ENCODE peak calls at places on chromosomes 12 and 14, in eight cellular contexts. H is HCT116, X is gastrocnemius medialis, Q is heart left ventricle, V is transverse colon, Y is endothelial cell of umbilical vein, N is testis, J is NB4. A is an unnamed sample.

GRCh38 chr12:38175538-38175937 is 141.0 kb upstream of the ALG10B start:
- DNase-seq in Q (no peak), Y (no peak), J (no peak), V (no peak), N (no peak), X (no peak), H (no peak), A (no peak)

GRCh38 chr12:114696443-114697245 is 12.7 kb upstream of the TBX3 start:
- DNase-seq in Y (no peak), H (no peak), X (no peak), Q (no peak), N (no peak), V (no peak), J (no peak), A (no peak)

GRCh38 chr12:110508071-110508586 is 6.0 kb downstream of the RAD9B start:
- DNase-seq in J (no peak), H (no peak), Y (no peak), X (no peak), Q (no peak), N (no peak), V (no peak), A (no peak)

GRCh38 chr14:32545109-32545857 is 216.2 kb downstream of the AKAP6 start:
- DNase-seq in Q (no peak), V (no peak), H (no peak), X (no peak), N (no peak), J (no peak), Y (no peak), A (no peak)

GRCh38 chr14:89708982-89709381 is 245.5 kb downstream of the EFCAB11 start:
- DNase-seq in H (no peak), N (no peak), V (no peak), J (no peak), Y (no peak), X (no peak), Q (no peak), A (no peak)

GRCh38 chr14:63713765-63714164 is 14.1 kb downstream of the SGPP1 start:
- DNase-seq in J (no peak), V (no peak), Y (peak), Q (no peak), X (no peak), N (no peak), H (peak), A (no peak)

GRCh38 chr14:75158843-75159614 is 17.4 kb downstream of the TMED10 start:
- DNase-seq in J (no peak), X (no peak), Y (no peak), Q (no peak), N (no peak), H (no peak), V (no peak), A (no peak)

GRCh38 chr14:67583711-67584644 is 16.1 kb downstream of the PIGH start:
- DNase-seq in Y (peak), Q (no peak), X (no peak), V (peak), H (peak), N (peak), J (peak), A (no peak)

GRCh38 chr14:68856572-68856971 is 63.7 kb upstream of the ZFP36L1 start:
- DNase-seq in J (no peak), N (no peak), Q (no peak), H (no peak), Y (no peak), V (no peak), X (no peak), A (no peak)

GRCh38 chr14:61528591-61529021 is 166.7 kb upstream of the HIF1A start:
- DNase-seq in V (no peak), N (no peak), J (no peak), H (no peak), Y (no peak), Q (no peak), X (no peak), A (no peak)

GRCh38 chr14:54206477-54206876 is 190.3 kb upstream of the CDKN3 start:
- DNase-seq in N (no peak), Y (peak), V (no peak), J (no peak), X (no peak), H (no peak), Q (no peak), A (no peak)

GRCh38 chr12:57724003-57724935 is 14.3 kb downstream of the AGAP2 start:
- DNase-seq in X (no peak), N (no peak), H (no peak), Y (no peak), Q (no peak), J (no peak), V (no peak), A (no peak)

GRCh38 chr14:100230361-100230760 is 8.6 kb upstream of the YY1 start:
- DNase-seq in Y (no peak), N (no peak), Q (no peak), X (no peak), H (no peak), V (no peak), J (no peak), A (no peak)

GRCh38 chr12:6341439-6342139 is at the start of gene TNFRSF1A:
- DNase-seq in H (no peak), X (peak), N (peak), V (peak), J (peak), Y (peak), Q (peak), A (peak)

GRCh38 chr12:126064028-126064427 is 998.8 kb downstream of the AACS start:
- DNase-seq in N (no peak), X (no peak), H (no peak), V (no peak), J (no peak), Q (no peak), Y (no peak), A (no peak)

GRCh38 chr12:10252201-10252600 is 39.5 kb downstream of the GABARAPL1 start:
- DNase-seq in H (no peak), J (no peak), X (no peak), Y (no peak), V (no peak), Q (no peak), N (no peak), A (no peak)
- H3K4me3 ChIP-seq in H (no peak), J (no peak), X (no peak), Y (no peak), V (no peak), Q (no peak), N (no peak), A (no peak)

DNA sequence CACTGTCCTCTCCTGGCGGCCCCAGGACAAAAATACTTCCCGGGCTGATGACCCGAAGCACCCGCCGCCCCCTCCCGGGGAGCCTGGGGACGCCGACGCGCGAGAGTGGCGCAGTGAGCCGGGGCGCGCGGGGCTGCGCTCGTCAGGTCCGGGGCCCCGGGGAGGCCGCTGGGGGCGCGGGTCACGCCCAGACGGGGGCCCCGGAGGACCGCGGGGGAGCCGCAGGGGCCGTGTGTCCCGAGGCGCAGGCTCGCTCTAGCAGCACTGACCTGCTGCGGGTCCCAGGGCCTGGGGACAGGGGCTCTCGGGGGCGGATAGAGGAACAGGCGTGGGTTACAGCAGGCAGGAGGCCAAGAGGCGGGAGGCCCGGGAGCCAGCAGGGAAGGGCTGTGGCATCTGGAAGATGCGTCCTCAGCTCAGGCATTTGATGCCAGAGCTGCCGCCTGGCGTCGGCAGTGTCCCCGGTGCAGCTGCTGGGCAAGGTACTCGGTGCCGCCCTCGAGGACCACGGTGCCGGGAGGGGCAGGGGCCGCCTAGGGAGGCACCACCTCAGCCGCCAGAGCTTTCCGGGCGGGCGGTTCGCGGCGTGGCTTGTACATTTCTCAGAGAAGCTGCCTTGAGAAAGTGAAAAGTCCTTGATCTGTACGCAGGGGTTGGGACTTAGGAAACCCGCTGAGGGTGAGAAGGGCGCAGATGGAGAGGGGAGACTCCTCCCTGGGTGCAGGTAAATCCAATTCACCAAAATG is 1.2 kb downstream of the WNT5B start:
- DNase-seq in X (no peak), Y (no peak), Q (peak), N (peak), V (peak), J (peak), H (no peak), A (no peak)
- TF ChIP-seq CTCF in X (no peak), Y (no peak), Q (no peak), N (no peak), V (peak), J (no peak), H (peak), A (no peak)

GRCh38 chr12:56636675-56637540 is 6.8 kb upstream of the BAZ2A start:
- DNase-seq in J (peak), X (peak), Y (peak), V (peak), H (peak), N (peak), Q (peak), A (peak)
- TF ChIP-seq POLR2A in J (no peak), X (peak), Y (peak), V (peak), H (no peak), N (peak), Q (peak), A (peak)

DNA sequence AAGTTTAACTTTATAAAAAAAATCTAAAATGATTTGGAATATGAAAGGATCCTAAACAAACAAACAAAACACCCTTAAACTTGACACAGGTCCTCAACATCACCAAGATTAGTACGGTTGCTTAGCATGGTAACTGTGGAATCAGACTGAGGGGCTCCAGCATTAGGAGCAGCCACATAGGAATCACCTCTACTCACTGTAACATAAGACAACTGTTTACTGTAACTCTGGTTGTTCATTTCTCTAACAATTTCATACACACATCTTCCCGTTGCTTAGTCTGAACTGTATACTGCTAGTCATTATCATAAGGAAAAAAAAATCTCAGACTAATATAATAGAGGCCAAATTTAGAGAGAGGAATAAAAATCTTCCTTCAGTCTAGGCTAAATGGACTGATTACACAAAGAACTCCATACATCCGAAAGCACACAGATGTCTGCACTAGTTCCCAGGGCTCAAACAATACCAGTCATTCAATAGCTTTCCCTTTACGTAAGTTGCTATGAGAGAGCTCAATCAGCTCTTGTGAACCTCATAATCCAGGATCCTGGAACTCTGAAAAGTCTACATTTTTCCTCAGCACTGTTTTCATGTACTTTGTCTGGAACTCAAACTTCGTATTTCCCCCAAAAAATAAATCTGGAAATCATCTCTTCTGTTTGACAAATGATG is 26.0 kb downstream of the LRP6 start:
- DNase-seq in H (no peak), Q (no peak), J (no peak), N (no peak), X (no peak), V (no peak), Y (peak), A (no peak)
- H3K4me3 ChIP-seq in H (no peak), Q (no peak), J (no peak), N (no peak), X (no peak), V (no peak), Y (no peak), A (no peak)

GRCh38 chr12:24304285-24304684 is 354.8 kb upstream of the SOX5 start:
- DNase-seq in J (no peak), Q (no peak), X (no peak), H (no peak), Y (no peak), N (no peak), V (no peak), A (no peak)
- TF ChIP-seq CTCF in J (no peak), Q (no peak), X (no peak), H (no peak), Y (no peak), N (no peak), V (no peak), A (no peak)

GRCh38 chr12:69511016-69511415 is 40.8 kb downstream of the FRS2 start:
- DNase-seq in Y (no peak), Q (no peak), J (no peak), N (no peak), H (no peak), X (no peak), V (no peak), A (no peak)

GRCh38 chr12:69511469-69511868 is 41.3 kb downstream of the FRS2 start:
- DNase-seq in Y (no peak), N (no peak), Q (no peak), X (no peak), H (no peak), V (no peak), J (no peak), A (no peak)

GRCh38 chr12:69512820-69513219 is 42.6 kb downstream of the FRS2 start:
- DNase-seq in V (no peak), J (peak), H (no peak), Q (no peak), Y (no peak), X (no peak), N (no peak), A (no peak)

GRCh38 chr12:69513297-69513696 is 43.1 kb downstream of the FRS2 start:
- DNase-seq in H (no peak), Y (no peak), X (no peak), N (no peak), J (no peak), Q (no peak), V (no peak), A (no peak)

DNA sequence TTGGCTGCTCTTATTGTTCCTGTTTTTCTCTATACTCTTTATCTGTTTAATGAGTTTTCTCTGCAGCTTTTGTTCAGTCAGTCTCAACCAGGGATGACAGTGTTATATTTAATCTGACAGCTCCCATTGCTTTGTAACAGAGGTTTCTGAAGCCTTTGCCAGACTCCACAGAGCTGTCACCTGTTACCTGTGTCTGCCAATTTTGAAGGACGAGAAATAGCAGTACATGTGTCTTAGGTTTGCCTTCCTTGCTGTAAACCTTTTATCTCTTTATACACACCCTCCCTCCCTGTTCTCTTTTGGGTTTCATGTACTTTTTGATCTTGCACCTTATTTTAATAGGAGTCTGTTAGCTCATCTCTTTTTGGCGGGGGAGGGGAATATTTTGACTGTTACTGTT is 41.7 kb downstream of the FRS2 start:
- DNase-seq in X (peak), J (no peak), V (no peak), H (no peak), Y (no peak), Q (no peak), N (no peak), A (no peak)
- TF ChIP-seq POLR2A in X (no peak), J (no peak), V (no peak), H (no peak), Y (no peak), Q (no peak), N (no peak), A (no peak)

DNA sequence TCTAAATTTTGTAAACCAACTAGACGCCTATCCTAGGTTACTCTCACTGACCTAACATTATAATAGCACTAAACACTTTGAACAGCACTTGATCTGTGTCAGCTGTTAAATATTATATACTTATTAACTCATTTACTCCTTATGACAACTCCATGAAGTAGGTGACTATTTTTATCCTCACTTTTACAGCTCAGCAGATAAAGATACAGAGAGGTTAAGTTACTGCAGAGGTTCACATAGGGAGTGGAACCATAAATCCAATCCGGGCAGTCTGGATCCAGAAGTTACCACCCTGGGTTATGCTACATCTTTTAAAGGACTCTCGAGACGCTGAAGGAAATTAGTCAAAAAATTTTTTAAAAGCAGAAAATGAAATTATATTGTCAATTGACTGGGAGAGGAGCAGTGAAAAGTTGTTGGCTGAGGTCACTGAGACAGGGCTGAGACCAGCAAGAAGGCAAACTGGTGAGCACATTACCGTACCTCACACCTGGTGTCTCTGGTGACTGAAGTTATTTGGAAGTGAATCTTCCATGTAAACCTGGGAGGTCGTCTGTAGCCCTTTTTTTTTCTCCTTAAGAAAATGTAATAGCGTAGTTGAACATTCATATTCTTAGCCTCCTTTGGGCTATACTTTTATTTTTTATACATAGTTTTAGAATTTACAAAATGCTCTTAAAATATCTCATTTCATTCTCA is 1.2 kb upstream of the RIMKLB start:
- DNase-seq in H (no peak), X (no peak), Q (no peak), Y (no peak), N (no peak), J (no peak), V (no peak), A (no peak)
- H3K4me3 ChIP-seq in H (no peak), X (peak), Q (peak), Y (peak), N (peak), J (peak), V (peak), A (peak)

GRCh38 chr12:30754750-30755394 is at the start of gene CAPRIN2:
- DNase-seq in Q (peak), H (peak), V (peak), N (peak), Y (peak), J (peak), X (peak), A (peak)

GRCh38 chr12:30752255-30752654 is 2.5 kb downstream of the CAPRIN2 start:
- DNase-seq in H (no peak), J (no peak), N (no peak), V (no peak), X (no peak), Y (no peak), Q (no peak), A (no peak)

GRCh38 chr12:30754383-30754749 is 385 bp downstream of the CAPRIN2 start:
- DNase-seq in Y (no peak), X (peak), Q (no peak), N (no peak), H (no peak), J (no peak), V (no peak), A (no peak)

GRCh38 chr12:30753761-30754382 is 879 bp downstream of the CAPRIN2 start:
- DNase-seq in Q (no peak), J (no peak), N (no peak), V (no peak), X (no peak), H (no peak), Y (peak), A (no peak)

DNA sequence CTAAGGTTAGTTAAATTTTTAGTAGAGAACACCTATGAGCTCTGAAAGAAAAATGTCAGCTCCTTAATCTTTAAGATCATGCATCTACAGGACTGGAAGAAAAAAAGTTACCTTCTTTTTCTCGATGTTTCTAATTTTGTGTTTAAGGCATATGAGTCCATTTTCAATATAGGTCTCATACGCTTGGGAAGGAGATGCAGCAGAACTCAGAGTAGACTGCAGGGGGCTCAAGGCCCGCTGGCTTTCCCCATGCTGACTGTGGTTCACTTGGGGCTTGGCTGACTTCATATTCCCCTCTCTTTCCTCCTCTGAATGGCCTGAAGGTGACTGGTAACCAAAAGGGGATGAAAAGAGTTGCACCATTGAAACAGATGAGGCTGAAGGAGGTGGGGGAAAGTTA is 1.5 kb downstream of the CAPRIN2 start:
- DNase-seq in Y (peak), H (no peak), Q (no peak), N (no peak), V (no peak), X (no peak), J (peak), A (no peak)
- TF ChIP-seq CTCF in Y (peak), H (peak), Q (no peak), N (no peak), V (no peak), X (no peak), J (peak), A (no peak)

DNA sequence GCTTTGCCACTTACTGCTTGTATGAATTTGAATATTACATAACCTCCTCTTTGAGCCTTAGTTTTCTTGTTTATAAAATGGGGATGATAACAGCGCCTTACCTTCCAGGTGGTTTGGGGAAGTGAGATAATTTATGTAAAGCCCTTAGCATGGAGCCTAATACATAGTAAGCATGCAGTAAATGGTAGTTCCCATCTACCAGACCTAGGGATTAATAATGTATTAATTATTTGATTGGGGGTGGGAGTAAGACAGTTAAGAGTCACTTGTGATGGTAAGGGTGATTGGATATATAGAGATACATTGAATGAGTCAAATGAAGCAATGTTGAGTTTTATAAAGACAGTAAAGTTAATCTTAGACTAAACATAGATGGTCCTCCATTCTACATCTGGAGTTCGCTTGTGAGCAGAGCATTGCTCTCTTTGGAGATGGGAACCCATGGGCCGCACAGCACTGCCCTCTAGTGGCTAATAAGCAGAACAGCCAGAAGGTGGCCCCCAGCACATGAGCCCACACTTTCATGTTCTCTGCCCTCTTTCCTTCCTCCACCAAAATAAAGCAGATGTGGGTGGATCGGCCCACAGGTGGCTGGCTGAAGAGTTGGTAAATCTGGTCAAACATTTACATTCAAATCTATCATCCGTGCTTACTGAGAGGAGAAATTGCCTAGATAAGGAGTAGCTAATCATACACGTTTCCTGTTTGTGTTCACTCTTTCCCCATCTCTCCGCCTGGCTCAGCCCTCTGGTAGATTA is 26.5 kb upstream of the TAMALIN start:
- DNase-seq in Q (peak), N (peak), V (peak), X (peak), H (no peak), J (peak), Y (peak), A (peak)
- TF ChIP-seq POLR2A in Q (no peak), N (no peak), V (no peak), X (no peak), H (no peak), J (no peak), Y (no peak), A (no peak)